ENCODE peak calls at places on chromosomes 12 and 14, in four cellular contexts. X is GM12891, U is GM12878, V is K562. I is an unnamed sample.

GRCh38 chr12:111570090-111570961 is 28.8 kb downstream of the ATXN2 start:
- DNase-seq in U (no peak), V (peak), X (no peak), I (no peak)

GRCh38 chr14:56129941-56130340 is 11.7 kb downstream of the PELI2 start:
- DNase-seq in U (no peak), X (no peak), V (no peak), I (peak)

GRCh38 chr14:103847954-103848719 is 762 bp upstream of the PPP1R13B start:
- DNase-seq in X (no peak), U (no peak), V (peak), I (no peak)

GRCh38 chr14:64817631-64818030 is 62.1 kb downstream of the SPTB start:
- DNase-seq in X (no peak), V (no peak), U (no peak), I (no peak)

GRCh38 chr12:113041560-113041959 is 15.0 kb upstream of the DTX1 start:
- DNase-seq in U (no peak), X (no peak), V (no peak), I (no peak)

GRCh38 chr12:70920251-70920851 is at the start of gene PTPRR:
- DNase-seq in X (no peak), V (no peak), U (no peak), I (no peak)

GRCh38 chr12:98154850-98155249 is 360.5 kb upstream of the TMPO start:
- DNase-seq in X (no peak), U (no peak), V (no peak), I (no peak)

GRCh38 chr14:62743569-62743968 is 301.7 kb downstream of the KCNH5 start:
- DNase-seq in V (no peak), X (no peak), U (no peak), I (no peak)

GRCh38 chr12:726281-727140 is 25.9 kb upstream of the WNK1 start:
- DNase-seq in U (no peak), V (no peak), X (no peak), I (peak)

GRCh38 chr14:100861188-100861936 is 35.4 kb downstream of the MEG3 start:
- DNase-seq in V (no peak), U (no peak), X (no peak), I (no peak)

GRCh38 chr12:2179953-2180736 is 127.4 kb downstream of the CACNA1C start:
- DNase-seq in V (no peak), U (no peak), X (no peak), I (no peak)

GRCh38 chr14:58747181-58747580 is 109.4 kb downstream of the DACT1 start:
- DNase-seq in X (no peak), V (no peak), U (no peak), I (peak)

GRCh38 chr14:77498120-77498979 is at the start of gene ISM2:
- DNase-seq in V (peak), U (no peak), X (peak), I (peak)

GRCh38 chr14:68144051-68144681 is 324.6 kb downstream of the RAD51B start:
- DNase-seq in U (no peak), V (no peak), X (no peak), I (no peak)

GRCh38 chr12:79217306-79217705 is 352.7 kb downstream of the SYT1 start:
- DNase-seq in X (no peak), V (no peak), U (no peak), I (no peak)

GRCh38 chr12:13701502-13701901 is 279.9 kb downstream of the GRIN2B start:
- DNase-seq in X (no peak), U (no peak), V (no peak), I (no peak)

GRCh38 chr14:75298187-75298985 is 19.8 kb downstream of the FOS start:
- DNase-seq in V (peak), U (no peak), X (no peak), I (no peak)

GRCh38 chr12:2627343-2628191 is 167.2 kb upstream of the FKBP4 start:
- DNase-seq in V (no peak), X (no peak), U (no peak), I (no peak)

GRCh38 chr14:77862154-77862783 is 62.4 kb downstream of the ADCK1 start:
- DNase-seq in U (peak), X (peak), V (peak), I (peak)

GRCh38 chr12:12723681-12724420 is 6.7 kb downstream of the CDKN1B start:
- DNase-seq in X (no peak), U (no peak), V (peak), I (no peak)

GRCh38 chr12:85277900-85278597 is 2.0 kb upstream of the ALX1 start:
- DNase-seq in X (no peak), V (no peak), U (no peak), I (no peak)

GRCh38 chr12:1873531-1874149 is 44.8 kb downstream of the CACNA2D4 start:
- DNase-seq in U (no peak), V (no peak), X (no peak), I (no peak)

GRCh38 chr14:91341331-91342242 is 76.0 kb downstream of the CCDC88C start:
- DNase-seq in U (no peak), V (no peak), X (no peak), I (no peak)

GRCh38 chr12:6951551-6952120 is 480 bp downstream of the PTPN6 start:
- DNase-seq in V (no peak), X (no peak), U (no peak), I (no peak)

GRCh38 chr14:67881225-67881624 is 61.6 kb downstream of the RAD51B start:
- DNase-seq in X (peak), U (peak), V (no peak), I (no peak)

GRCh38 chr14:105601360-105602242 is 75.2 kb downstream of the TMEM121 start:
- DNase-seq in U (no peak), V (no peak), X (no peak), I (no peak)

GRCh38 chr14:67502867-67503266 is 14.3 kb upstream of the TMEM229B start:
- DNase-seq in V (no peak), X (no peak), U (no peak), I (no peak)

GRCh38 chr12:13073191-13073590 is 29.0 kb downstream of the FAM234B start:
- DNase-seq in V (no peak), X (no peak), U (no peak), I (no peak)

DNA sequence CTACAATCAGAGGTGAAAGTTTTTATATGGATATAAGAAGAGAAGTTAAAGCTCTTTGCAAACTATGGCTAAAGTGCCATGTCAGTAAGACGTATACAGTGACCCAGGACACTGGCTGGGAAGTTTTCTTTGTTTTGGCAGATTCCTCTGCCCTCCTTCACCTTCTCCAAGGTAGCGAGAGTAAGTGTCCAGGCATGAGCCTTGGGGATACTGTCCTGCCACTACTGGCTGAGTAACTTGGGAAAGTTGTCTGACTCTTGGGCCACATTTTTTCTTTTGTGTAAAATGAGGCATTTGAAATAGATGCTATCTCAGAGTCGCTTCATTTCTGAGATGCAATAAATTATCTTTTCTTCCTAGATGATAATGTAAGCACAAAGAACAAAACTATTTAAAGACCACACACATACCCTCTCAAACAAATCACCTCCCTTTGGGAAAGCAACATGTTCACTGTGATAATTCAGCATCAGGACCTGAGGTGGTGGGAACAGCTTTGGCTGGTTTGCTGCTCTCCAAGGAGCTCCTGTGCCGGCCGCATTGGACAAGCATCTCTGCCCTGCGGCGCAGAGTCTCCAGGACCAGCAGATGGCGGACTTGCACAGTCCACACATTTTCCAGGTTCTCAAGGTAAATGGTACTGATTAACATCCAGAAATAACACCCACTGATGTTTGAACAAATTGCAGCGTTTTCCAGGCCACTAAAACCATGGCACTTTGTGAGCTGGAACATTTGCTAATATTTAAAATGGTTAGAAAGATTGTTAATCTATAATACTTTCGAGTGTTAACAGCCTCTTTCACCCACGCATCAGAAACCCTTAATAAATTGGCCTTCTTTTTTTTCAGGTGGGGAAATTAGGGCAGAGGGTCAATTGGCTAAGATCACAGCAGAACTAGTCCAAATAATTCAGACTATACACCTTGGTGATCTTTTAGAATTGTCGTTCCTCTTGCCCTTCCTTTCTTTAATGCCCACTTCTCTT is 106.2 kb downstream of the PTCSC3 start:
- DNase-seq in X (no peak), V (peak), U (no peak), I (peak)
- TF ChIP-seq SPI1 in X (no peak), V (no peak), U (no peak), I (no peak)

DNA sequence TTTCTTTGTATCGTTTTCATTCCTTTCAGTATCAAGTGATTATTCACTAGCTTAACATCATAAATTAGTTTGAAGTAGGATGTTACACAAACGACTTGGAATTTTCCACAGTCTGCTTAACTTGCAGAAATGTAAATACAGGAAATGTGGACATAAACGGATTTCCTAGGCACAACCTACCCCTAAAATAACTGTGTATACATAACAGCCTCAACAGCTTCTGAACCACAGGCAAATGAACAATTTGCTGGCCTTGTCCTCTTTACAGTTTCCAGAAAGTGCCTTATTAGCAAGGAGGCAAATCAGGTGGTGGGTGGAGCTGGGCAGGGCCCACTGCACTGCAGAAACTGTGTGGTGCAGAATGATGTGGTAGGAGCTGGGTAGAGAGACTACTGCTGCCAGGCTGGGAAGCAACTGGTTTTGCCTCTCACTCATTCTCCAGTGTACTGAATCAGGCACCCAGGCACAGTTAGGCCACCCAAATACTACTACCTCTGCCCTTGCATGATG is 14.1 kb downstream of the DRAM1 start:
- DNase-seq in V (no peak), U (peak), X (no peak), I (peak)
- TF ChIP-seq SPI1 in V (no peak), U (no peak), X (no peak), I (no peak)

DNA sequence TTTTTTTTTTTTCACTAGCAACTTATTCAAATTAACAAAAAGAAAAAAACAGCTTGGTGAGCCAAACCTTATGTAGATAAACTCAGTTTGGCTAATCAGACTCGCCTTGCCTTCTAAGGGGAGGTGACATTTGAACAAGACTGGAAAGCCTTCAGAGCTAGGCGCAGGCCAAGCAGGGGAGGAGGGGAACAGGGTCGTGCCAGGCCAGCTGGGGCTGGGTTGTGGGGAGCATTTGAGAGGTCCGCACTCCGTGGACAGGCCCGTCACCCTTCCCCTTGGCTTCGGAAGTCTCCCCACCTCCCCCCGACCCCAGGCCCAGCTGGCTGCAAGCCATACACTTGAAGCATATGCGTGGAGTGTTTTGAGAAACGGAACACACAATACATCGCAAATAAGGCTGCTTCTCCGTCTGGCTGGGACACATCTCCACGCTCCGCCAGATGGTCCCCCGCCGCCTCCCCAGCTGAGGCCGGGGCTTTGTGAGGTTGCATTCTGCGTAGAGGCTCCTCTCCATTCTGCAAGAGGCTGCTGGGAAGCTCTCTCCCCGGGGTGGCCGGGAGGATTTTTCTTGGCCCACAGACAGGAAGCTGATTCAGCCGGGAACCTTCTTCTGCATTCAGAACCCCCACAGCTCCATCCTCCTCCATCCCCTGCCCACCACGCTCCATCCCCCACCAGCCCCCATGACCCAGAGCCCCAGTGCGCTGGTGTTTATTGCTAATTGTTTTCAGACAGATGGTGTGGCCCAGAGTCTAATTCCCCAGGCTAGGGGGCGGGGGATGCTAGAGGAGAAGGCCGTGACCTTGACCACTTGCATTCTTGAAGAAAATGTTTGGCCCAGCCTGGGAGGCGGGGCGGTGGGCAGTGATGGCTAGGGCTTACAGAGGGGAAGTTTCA is 88.2 kb upstream of the NCOR2 start:
- DNase-seq in X (no peak), V (no peak), U (no peak), I (no peak)
- TF ChIP-seq SPI1 in X (no peak), V (no peak), U (no peak), I (no peak)

GRCh38 chr12:26341481-26341880 is 146.1 kb downstream of the SSPN start:
- DNase-seq in U (no peak), V (no peak), X (no peak), I (no peak)

GRCh38 chr12:26340649-26341048 is 145.3 kb downstream of the SSPN start:
- DNase-seq in X (no peak), U (peak), V (no peak), I (peak)

GRCh38 chr12:26334621-26335124 is 139.3 kb downstream of the SSPN start:
- DNase-seq in U (no peak), X (no peak), V (no peak), I (peak)

GRCh38 chr12:26339976-26340375 is 144.6 kb downstream of the SSPN start:
- DNase-seq in X (no peak), V (no peak), U (no peak), I (no peak)

GRCh38 chr12:26338574-26339572 is 143.5 kb downstream of the SSPN start:
- DNase-seq in U (no peak), X (no peak), V (no peak), I (no peak)
- TF ChIP-seq SPI1 in U (no peak), X (no peak), V (no peak), I (no peak)

GRCh38 chr14:71319646-71320045 is 412.4 kb downstream of the PCNX1 start:
- DNase-seq in V (no peak), U (no peak), X (no peak), I (no peak)
- TF ChIP-seq SPI1 in V (no peak), U (no peak), X (no peak), I (no peak)

GRCh38 chr12:96237465-96238077 is 43.4 kb downstream of the ELK3 start:
- DNase-seq in U (no peak), X (no peak), V (no peak), I (peak)

GRCh38 chr12:96239711-96240234 is 45.6 kb downstream of the ELK3 start:
- DNase-seq in X (no peak), U (no peak), V (no peak), I (no peak)

GRCh38 chr12:96237035-96237434 is 42.9 kb downstream of the ELK3 start:
- DNase-seq in X (no peak), V (no peak), U (no peak), I (no peak)

GRCh38 chr12:96240251-96240650 is 46.1 kb downstream of the ELK3 start:
- DNase-seq in X (no peak), V (no peak), U (no peak), I (no peak)

DNA sequence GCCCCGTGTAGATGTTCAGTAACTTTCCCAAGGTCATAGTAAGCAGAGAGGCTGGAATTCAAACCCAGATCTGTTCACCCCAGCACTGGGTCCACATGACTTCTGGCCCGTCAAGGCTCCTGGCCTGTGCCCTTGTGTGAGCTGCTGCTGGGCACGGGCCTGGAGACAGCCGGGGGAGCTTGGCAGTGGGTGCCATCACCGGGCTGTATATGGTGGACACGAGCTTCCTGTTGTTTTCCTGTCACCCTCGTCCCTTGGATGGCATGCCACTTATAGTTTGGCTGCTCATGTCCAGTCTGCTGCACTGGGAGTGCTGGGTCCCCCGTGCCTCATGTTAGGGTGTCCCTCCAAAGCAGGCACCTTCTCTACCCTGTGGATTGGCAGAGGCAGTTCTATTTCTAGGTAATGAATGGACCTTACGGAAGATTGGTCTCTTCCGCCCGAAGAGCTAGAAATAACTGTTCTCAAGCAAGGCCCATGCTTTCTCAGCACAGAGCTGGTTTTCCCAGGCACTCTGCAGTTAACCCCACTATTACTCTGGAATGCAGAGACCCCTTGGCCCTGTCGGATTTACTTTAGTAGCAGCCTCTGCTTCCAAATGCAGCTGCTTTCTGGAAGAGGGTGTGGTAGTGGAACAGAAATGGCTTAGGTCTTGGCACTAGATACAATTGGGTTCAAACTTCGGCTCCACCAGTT is 44.3 kb downstream of the ELK3 start:
- DNase-seq in V (no peak), X (no peak), U (no peak), I (no peak)
- TF ChIP-seq SPI1 in V (no peak), X (no peak), U (no peak), I (no peak)

DNA sequence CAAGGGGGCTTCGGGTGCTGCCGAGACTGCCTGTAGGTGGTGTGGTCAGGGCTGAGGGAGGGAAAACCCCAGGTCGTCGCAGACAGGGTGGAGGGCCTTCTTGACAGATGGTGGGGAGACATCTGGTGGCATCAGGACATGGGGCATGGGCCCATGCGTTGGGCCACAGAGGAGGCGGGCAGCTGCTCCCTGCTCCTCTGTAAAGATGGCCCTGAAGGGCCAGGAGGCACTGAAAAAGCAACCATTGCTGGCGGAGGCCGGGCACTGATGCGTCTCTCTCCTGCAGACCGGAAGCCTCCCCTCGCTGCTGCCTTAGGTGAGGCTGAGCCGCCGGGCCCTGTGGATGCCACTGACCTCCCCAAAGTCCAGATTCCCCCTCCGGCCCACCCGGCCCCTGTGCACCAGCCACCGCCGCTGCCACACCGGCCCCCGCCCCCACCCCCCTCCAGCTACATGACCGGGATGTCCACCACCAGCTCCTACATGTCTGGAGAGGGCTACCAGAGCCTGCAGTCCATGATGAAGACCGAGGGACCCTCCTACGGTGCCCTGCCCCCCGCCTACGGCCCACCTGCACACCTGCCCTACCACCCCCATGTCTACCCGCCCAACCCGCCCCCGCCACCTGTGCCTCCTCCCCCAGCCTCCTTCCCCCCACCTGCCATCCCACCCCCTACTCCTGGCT is 28.8 kb downstream of the CCNK start:
- DNase-seq in U (no peak), V (no peak), X (no peak), I (no peak)
- TF ChIP-seq SPI1 in U (no peak), V (no peak), X (no peak), I (no peak)

I was measured in HL-60.